ENCODE peak calls at places on chromosomes 13 and 19, in four cellular contexts. One of them, this sample, is unnamed.

GRCh38 chr19:46180701-46181385 is 32.8 kb downstream of the IGFL2 start:
- DNase-seq in transverse colon: no peak
- DNase-seq in ovary: no peak
- DNase-seq in A549: no peak
- DNase-seq in this sample: no peak

GRCh38 chr19:4149518-4150288 is 3.7 kb upstream of the CREB3L3 start:
- DNase-seq in ovary: no peak
- DNase-seq in transverse colon: peak
- DNase-seq in A549: no peak
- DNase-seq in this sample: no peak

GRCh38 chr13:66322193-66322592 is 907.9 kb downstream of the PCDH9 start:
- DNase-seq in A549: no peak
- DNase-seq in ovary: no peak
- DNase-seq in transverse colon: no peak
- DNase-seq in this sample: no peak

GRCh38 chr13:46685006-46685730 is 111.8 kb downstream of the ESD start:
- DNase-seq in transverse colon: no peak
- DNase-seq in ovary: no peak
- DNase-seq in A549: no peak
- DNase-seq in this sample: no peak

GRCh38 chr13:48580185-48580803 is 47.4 kb upstream of the RCBTB2 start:
- DNase-seq in transverse colon: peak
- DNase-seq in ovary: peak
- DNase-seq in A549: peak
- DNase-seq in this sample: peak

GRCh38 chr19:5690955-5691204 is 785 bp downstream of the RPL36 start:
- DNase-seq in ovary: no peak
- DNase-seq in transverse colon: peak
- DNase-seq in A549: no peak
- DNase-seq in this sample: no peak

GRCh38 chr13:33079960-33080359 is 63.7 kb downstream of the KL start:
- DNase-seq in transverse colon: no peak
- DNase-seq in ovary: no peak
- DNase-seq in A549: no peak
- DNase-seq in this sample: no peak

GRCh38 chr13:110700186-110700585 is 5.7 kb downstream of the CARS2 start:
- DNase-seq in A549: no peak
- DNase-seq in transverse colon: no peak
- DNase-seq in ovary: no peak
- DNase-seq in this sample: peak

GRCh38 chr19:16737909-16738308 is 18.3 kb downstream of the NWD1 start:
- DNase-seq in ovary: no peak
- DNase-seq in A549: no peak
- DNase-seq in transverse colon: no peak
- DNase-seq in this sample: no peak

GRCh38 chr19:11090264-11091032 is 1.2 kb downstream of the LDLR start:
- DNase-seq in transverse colon: peak
- DNase-seq in A549: peak
- DNase-seq in ovary: peak
- DNase-seq in this sample: peak

GRCh38 chr19:49106648-49107135 is 7.5 kb upstream of the LIN7B start:
- DNase-seq in transverse colon: peak
- DNase-seq in ovary: peak
- DNase-seq in A549: peak
- DNase-seq in this sample: no peak

GRCh38 chr19:33280351-33280921 is 21.9 kb downstream of the CEBPA start:
- DNase-seq in A549: no peak
- DNase-seq in transverse colon: no peak
- DNase-seq in ovary: no peak
- DNase-seq in this sample: no peak

GRCh38 chr13:30739646-30740642 is 4.6 kb downstream of the ALOX5AP start:
- DNase-seq in ovary: no peak
- DNase-seq in transverse colon: no peak
- DNase-seq in A549: peak
- DNase-seq in this sample: no peak

GRCh38 chr13:98206946-98207345 is 29.9 kb upstream of the RNF113B start:
- DNase-seq in A549: no peak
- DNase-seq in ovary: no peak
- DNase-seq in transverse colon: no peak
- DNase-seq in this sample: no peak

GRCh38 chr13:99311137-99311536 is 3.9 kb upstream of the GPR183 start:
- DNase-seq in A549: no peak
- DNase-seq in transverse colon: no peak
- DNase-seq in ovary: no peak
- DNase-seq in this sample: no peak

GRCh38 chr13:93476175-93476574 is 249.6 kb downstream of the GPC6 start:
- DNase-seq in ovary: no peak
- DNase-seq in transverse colon: no peak
- DNase-seq in A549: no peak
- DNase-seq in this sample: no peak

GRCh38 chr19:1360818-1361461 is 22.8 kb upstream of the NDUFS7 start:
- DNase-seq in ovary: peak
- DNase-seq in A549: no peak
- DNase-seq in transverse colon: peak
- DNase-seq in this sample: peak

GRCh38 chr19:15330801-15331418 is 1.4 kb downstream of the BRD4 start:
- DNase-seq in transverse colon: peak
- DNase-seq in A549: peak
- DNase-seq in ovary: no peak
- DNase-seq in this sample: no peak

GRCh38 chr13:52703482-52703881 is 36.1 kb downstream of the CNMD start:
- DNase-seq in ovary: no peak
- DNase-seq in A549: no peak
- DNase-seq in transverse colon: no peak
- DNase-seq in this sample: no peak

GRCh38 chr13:80979035-80979641 is 638.2 kb upstream of the SPRY2 start:
- DNase-seq in transverse colon: peak
- DNase-seq in A549: peak
- DNase-seq in ovary: no peak
- DNase-seq in this sample: no peak

GRCh38 chr19:33300016-33300981 is 2.0 kb downstream of the CEBPA start:
- DNase-seq in A549: no peak
- DNase-seq in ovary: no peak
- DNase-seq in transverse colon: peak
- DNase-seq in this sample: peak

GRCh38 chr19:15427991-15428471 is 9.2 kb upstream of the AKAP8L start:
- DNase-seq in A549: no peak
- DNase-seq in ovary: no peak
- DNase-seq in transverse colon: no peak
- DNase-seq in this sample: no peak

GRCh38 chr13:55013051-55013450 is 1984.4 kb downstream of the OLFM4 start:
- DNase-seq in ovary: no peak
- DNase-seq in A549: no peak
- DNase-seq in transverse colon: no peak
- DNase-seq in this sample: no peak

GRCh38 chr13:86282450-86282849 is 483.2 kb upstream of the SLITRK6 start:
- DNase-seq in transverse colon: no peak
- DNase-seq in ovary: no peak
- DNase-seq in A549: no peak
- DNase-seq in this sample: no peak

GRCh38 chr13:78981913-78982312 is 323.0 kb upstream of the OBI1 start:
- DNase-seq in ovary: no peak
- DNase-seq in A549: no peak
- DNase-seq in transverse colon: no peak
- DNase-seq in this sample: no peak
- TF ChIP-seq EP300 in ovary: no peak
- TF ChIP-seq EP300 in A549: no peak
- TF ChIP-seq EP300 in transverse colon: no peak
- TF ChIP-seq EP300 in this sample: no peak

GRCh38 chr19:19406878-19407639 is 1.6 kb downstream of the GATAD2A start:
- DNase-seq in A549: no peak
- DNase-seq in ovary: no peak
- DNase-seq in transverse colon: peak
- DNase-seq in this sample: peak
- TF ChIP-seq CTCF in A549: peak
- TF ChIP-seq CTCF in ovary: no peak
- TF ChIP-seq CTCF in transverse colon: peak
- TF ChIP-seq CTCF in this sample: no peak

DNA sequence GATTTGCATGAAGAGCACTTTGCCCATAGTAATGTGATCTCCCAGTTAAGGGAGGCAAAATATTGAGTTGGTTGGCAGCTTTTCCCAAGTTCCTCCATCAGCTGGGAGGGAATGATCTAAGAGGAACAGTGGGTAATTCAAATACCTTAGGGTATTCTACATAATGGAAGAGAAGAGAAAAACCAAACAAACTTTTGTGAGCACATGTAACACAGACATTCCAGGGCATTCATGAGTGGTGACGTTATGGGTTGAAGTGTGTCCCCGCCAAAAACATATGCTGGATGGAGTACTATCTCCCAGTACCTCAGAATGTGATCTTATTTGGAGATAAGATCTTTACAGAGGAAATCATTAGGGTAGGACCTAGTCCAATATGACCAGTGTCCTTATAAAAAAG is 220.1 kb downstream of the FOXO1 start:
- DNase-seq in ovary: no peak
- DNase-seq in A549: no peak
- DNase-seq in transverse colon: no peak
- DNase-seq in this sample: no peak
- TF ChIP-seq EP300 in ovary: no peak
- TF ChIP-seq EP300 in A549: no peak
- TF ChIP-seq EP300 in transverse colon: no peak
- TF ChIP-seq EP300 in this sample: no peak

DNA sequence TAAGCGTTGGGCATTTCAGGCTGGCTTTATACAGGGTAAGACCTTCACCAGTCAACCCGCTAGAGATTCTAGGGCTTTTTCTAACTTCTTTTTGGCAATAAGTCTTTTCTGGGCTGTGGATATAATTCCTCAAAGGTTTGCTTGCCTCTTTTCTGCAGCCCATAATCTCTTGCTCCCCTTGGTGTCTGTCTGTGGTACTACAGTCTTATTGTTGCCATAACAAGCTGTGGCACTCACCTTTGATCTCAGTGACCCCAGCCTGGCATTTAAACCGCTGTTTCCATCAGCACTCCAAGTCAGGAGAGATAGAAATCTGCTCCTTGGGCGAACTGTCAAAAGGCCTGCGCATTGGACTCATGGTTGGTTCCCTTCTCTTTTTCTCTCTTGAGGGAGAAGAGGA is 14.5 kb upstream of the MPHOSPH8 start:
- DNase-seq in ovary: no peak
- DNase-seq in A549: no peak
- DNase-seq in transverse colon: no peak
- DNase-seq in this sample: no peak
- TF ChIP-seq CTCF in ovary: no peak
- TF ChIP-seq CTCF in A549: peak
- TF ChIP-seq CTCF in transverse colon: peak
- TF ChIP-seq CTCF in this sample: no peak

DNA sequence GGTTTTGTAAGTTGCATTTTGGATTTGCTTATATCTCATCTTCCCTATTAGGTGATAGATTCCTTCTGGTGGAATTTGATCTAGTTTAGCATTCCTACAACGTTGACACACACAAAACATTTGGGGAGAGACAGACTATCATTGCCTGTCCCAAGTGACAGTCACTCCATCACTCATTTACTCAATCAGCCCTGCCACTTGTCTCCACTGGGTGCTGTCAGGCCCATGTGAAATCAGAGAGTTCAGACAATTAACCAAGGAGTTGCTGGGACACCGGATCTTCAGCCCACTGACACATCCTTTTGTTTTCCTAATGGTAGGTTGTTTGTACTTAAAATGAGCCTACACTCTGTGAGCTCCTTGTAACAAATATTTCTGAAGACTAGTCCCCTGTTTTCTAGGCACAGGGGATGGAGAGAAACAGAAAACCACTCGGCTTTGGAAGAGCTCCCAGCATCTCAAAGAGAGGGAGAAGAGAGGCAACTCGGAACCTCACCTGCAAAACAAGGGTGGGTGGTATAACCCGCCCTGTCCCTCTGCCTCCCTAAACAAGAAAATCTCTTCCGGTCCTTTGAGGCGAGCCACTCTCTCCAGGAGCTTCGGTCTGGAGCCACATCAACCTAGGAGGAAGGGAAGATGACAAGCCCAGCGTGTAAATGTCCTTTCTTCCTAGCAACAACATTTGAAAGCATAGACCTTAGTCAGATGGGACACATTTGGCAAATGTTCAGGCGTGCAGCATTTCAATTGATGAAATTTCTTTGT is 440.9 kb upstream of the KLF12 start:
- DNase-seq in transverse colon: no peak
- DNase-seq in ovary: no peak
- DNase-seq in A549: no peak
- DNase-seq in this sample: no peak
- TF ChIP-seq EP300 in transverse colon: no peak
- TF ChIP-seq EP300 in ovary: no peak
- TF ChIP-seq EP300 in A549: no peak
- TF ChIP-seq EP300 in this sample: no peak

This sample was measured in sigmoid colon.